ENCODE peak calls at places on chromosome 21, in nine cellular contexts. U, Z, E, H, V, C, I, A and K are unnamed samples.
A peak's percentile ranks its signal among the peaks of the same experiment; 100 is the strongest.

GRCh38 chr21:36791695-36792451 is 93.0 kb downstream of the SIM2 start:
- DNase-seq in U (no peak), Z (no peak), E (peak; percentile 53), H (no peak), V (no peak), C (no peak), I (no peak), A (no peak), K (peak; percentile 57)

GRCh38 chr21:31526040-31526439 is 133.5 kb upstream of the SOD1 start:
- DNase-seq in U (no peak), Z (no peak), E (no peak), H (no peak), V (no peak), C (no peak), I (no peak), A (peak; percentile 45), K (no peak)

GRCh38 chr21:18248171-18248570 is 3.5 kb downstream of the CHODL start:
- DNase-seq in U (no peak), Z (no peak), E (no peak), H (no peak), V (no peak), C (no peak), I (no peak), A (no peak), K (no peak)

GRCh38 chr21:40146201-40146890 is 279.1 kb downstream of the PCP4 start:
- DNase-seq in U (no peak), Z (no peak), E (no peak), H (no peak), V (no peak), C (no peak), I (no peak), A (no peak), K (no peak)

GRCh38 chr21:32377991-32378390 is 14.8 kb downstream of the URB1 start:
- DNase-seq in U (no peak), Z (no peak), E (peak; percentile 75), H (no peak), V (no peak), C (no peak), I (no peak), A (no peak), K (peak; percentile 47)

GRCh38 chr21:45874716-45875415 is 106.7 kb upstream of the COL6A1 start:
- DNase-seq in U (no peak), Z (peak; percentile 97), E (no peak), H (no peak), V (no peak), C (peak; percentile 92), I (no peak), A (no peak), K (no peak)

GRCh38 chr21:44911066-44911383 is 9.7 kb downstream of the ITGB2 start:
- DNase-seq in U (no peak), Z (no peak), E (no peak), H (no peak), V (no peak), C (no peak), I (no peak), A (no peak), K (no peak)

GRCh38 chr21:14886001-14886400 is 178.8 kb downstream of the NRIP1 start:
- DNase-seq in U (no peak), Z (no peak), E (no peak), H (no peak), V (no peak), C (no peak), I (no peak), A (no peak), K (no peak)

GRCh38 chr21:42913461-42913860 is 12.0 kb downstream of the ERVH48-1 start:
- DNase-seq in U (no peak), Z (no peak), E (no peak), H (no peak), V (no peak), C (peak; percentile 35), I (no peak), A (no peak), K (no peak)

GRCh38 chr21:45560106-45561021 is 18.1 kb upstream of the SLC19A1 start:
- DNase-seq in U (no peak), Z (no peak), E (no peak), H (no peak), V (no peak), C (no peak), I (no peak), A (peak; percentile 31), K (no peak)

GRCh38 chr21:44704636-44705001 is 6.8 kb downstream of the TSPEAR start:
- DNase-seq in U (no peak), Z (no peak), E (no peak), H (no peak), V (no peak), C (no peak), I (no peak), A (no peak), K (no peak)